ENCODE peak calls at places on chromosomes 13 and 19, in five cellular contexts. M is Daoy; X is neural crest cell; G is stimulated activated CD8-positive, alpha-beta memory T cell treated with anti-CD3 and anti-CD28 coated beads, Interleukin-4, amount 100 ng/mL, for 48 hours; J is HS-5. F is an unnamed sample.

GRCh38 chr13:43153436-43154082 is 130.2 kb downstream of the DNAJC15 start:
- DNase-seq in M (peak), X (no peak), G (no peak), J (peak), F (no peak)

GRCh38 chr19:17409990-17410389 is 4.6 kb upstream of the BST2 start:
- DNase-seq in M (no peak), X (no peak), G (no peak), J (no peak), F (no peak)

GRCh38 chr19:15551183-15552004 is 43.1 kb downstream of the CYP4F22 start:
- DNase-seq in M (peak), X (no peak), G (peak), J (no peak), F (peak)

GRCh38 chr19:10390652-10391286 is 10.4 kb upstream of the TYK2 start:
- DNase-seq in M (peak), X (peak), G (peak), J (peak), F (peak)

GRCh38 chr19:4713384-4713951 is 10.2 kb downstream of the DPP9 start:
- DNase-seq in M (peak), X (no peak), G (no peak), J (peak), F (no peak)

GRCh38 chr19:16548956-16549355 is 6.7 kb upstream of the CHERP start:
- DNase-seq in M (no peak), X (no peak), G (no peak), J (no peak), F (no peak)

GRCh38 chr19:11464333-11465265 is 16.2 kb downstream of the ELAVL3 start:
- DNase-seq in M (no peak), X (no peak), G (no peak), J (peak), F (no peak)

GRCh38 chr19:44745386-44745831 is 3.1 kb upstream of the BCL3 start:
- DNase-seq in M (peak), X (no peak), G (no peak), J (no peak), F (no peak)

GRCh38 chr13:110984392-110984791 is 69.5 kb upstream of the ANKRD10 start:
- DNase-seq in M (no peak), X (no peak), G (no peak), J (no peak), F (no peak)

GRCh38 chr13:99393791-99394735 is 86.9 kb upstream of the GPR183 start:
- DNase-seq in M (no peak), X (no peak), G (no peak), J (no peak), F (no peak)

GRCh38 chr13:49292742-49293498 is 45.2 kb downstream of the CDADC1 start:
- DNase-seq in M (no peak), X (no peak), G (peak), J (no peak), F (no peak)

GRCh38 chr13:45737571-45738002 is 35.5 kb downstream of the CBY2 start:
- DNase-seq in M (peak), X (no peak), G (peak), J (no peak), F (peak)

GRCh38 chr13:48078251-48078656 is 16.6 kb downstream of the MED4 start:
- DNase-seq in M (no peak), X (no peak), G (peak), J (no peak), F (peak)

GRCh38 chr19:45638930-45639729 is at the start of gene EML2:
- DNase-seq in M (peak), X (peak), G (peak), J (no peak), F (peak)

GRCh38 chr19:5288347-5288739 is 52.3 kb downstream of the PTPRS start:
- DNase-seq in M (no peak), X (no peak), G (no peak), J (no peak), F (no peak)

GRCh38 chr19:39104104-39104708 is 20.0 kb downstream of the ACP7 start:
- DNase-seq in M (no peak), X (no peak), G (no peak), J (no peak), F (no peak)

GRCh38 chr19:21697171-21697570 is 70.2 kb downstream of the ZNF100 start:
- DNase-seq in M (no peak), X (no peak), G (no peak), J (no peak), F (no peak)

GRCh38 chr19:34041922-34042521 is 130.3 kb upstream of the LSM14A start:
- DNase-seq in M (peak), X (peak), G (peak), J (no peak), F (peak)

GRCh38 chr19:18439025-18439909 is 1.3 kb upstream of the ISYNA1 start:
- DNase-seq in M (peak), X (no peak), G (no peak), J (peak), F (no peak)

GRCh38 chr19:36605101-36605838 is at the start of gene ZNF382:
- DNase-seq in M (peak), X (peak), G (peak), J (no peak), F (peak)

GRCh38 chr13:71578048-71578447 is 289.0 kb downstream of the DACH1 start:
- DNase-seq in M (no peak), X (no peak), G (no peak), J (no peak), F (no peak)

GRCh38 chr13:111913790-111914189 is 153.2 kb upstream of the SOX1 start:
- DNase-seq in M (no peak), X (no peak), G (no peak), J (no peak), F (no peak)